ENCODE peak calls at places on chromosomes 5 and 9, in seven cellular contexts. F is K562, H is Panc1, X is HCT116, N is SK-N-SH, T is H1, P is HepG2. W is an unnamed sample.

GRCh38 chr9:112558476-112558875 is 71.8 kb downstream of the KIAA1958 start:
- DNase-seq in T (no peak), N (no peak), X (no peak), H (no peak), F (no peak), P (no peak), W (no peak)

GRCh38 chr9:108691614-108692013 is 164.2 kb downstream of the ACTL7B start:
- DNase-seq in F (no peak), X (peak), H (no peak), T (no peak), N (no peak), P (peak), W (no peak)

GRCh38 chr5:141941307-141941706 is 16.7 kb downstream of the PCDH12 start:
- DNase-seq in N (no peak), X (no peak), P (no peak), F (no peak), T (no peak), H (no peak), W (no peak)

GRCh38 chr9:136085815-136086212 is 9.3 kb downstream of the NACC2 start:
- DNase-seq in P (no peak), H (no peak), X (no peak), F (no peak), N (peak), T (no peak), W (no peak)

GRCh38 chr5:170757669-170758068 is 25.9 kb upstream of the GABRP start:
- DNase-seq in X (no peak), F (no peak), T (no peak), H (no peak), N (no peak), P (no peak), W (no peak)

GRCh38 chr5:123571927-123572326 is 60.0 kb downstream of the CSNK1G3 start:
- DNase-seq in X (no peak), N (no peak), T (no peak), H (no peak), F (no peak), P (no peak), W (no peak)

GRCh38 chr9:109286571-109286977 is 34.3 kb downstream of the EPB41L4B start:
- DNase-seq in P (no peak), X (no peak), F (no peak), N (no peak), H (peak), T (no peak), W (no peak)

GRCh38 chr5:93257616-93258015 is 323.4 kb downstream of the NR2F1-AS1 start:
- DNase-seq in T (no peak), F (no peak), H (no peak), P (no peak), X (peak), N (no peak), W (no peak)

GRCh38 chr9:36332006-36332405 is 68.1 kb downstream of the RNF38 start:
- DNase-seq in X (no peak), P (no peak), T (no peak), H (no peak), F (no peak), N (no peak), W (no peak)

GRCh38 chr9:93262537-93263310 is 78.8 kb downstream of the WNK2 start:
- DNase-seq in N (peak), T (no peak), X (no peak), F (peak), H (no peak), P (no peak), W (no peak)

GRCh38 chr5:171984748-171985419 is 21.6 kb downstream of the FBXW11 start:
- DNase-seq in T (no peak), H (peak), N (peak), F (no peak), X (no peak), P (no peak), W (no peak)

GRCh38 chr9:131811405-131811804 is 71.5 kb upstream of the RAPGEF1 start:
- DNase-seq in H (no peak), X (no peak), F (no peak), T (no peak), N (no peak), P (no peak), W (no peak)

GRCh38 chr5:82522912-82523311 is 244.8 kb upstream of the RPS23 start:
- DNase-seq in T (no peak), N (no peak), X (no peak), H (no peak), P (peak), F (no peak), W (no peak)

GRCh38 chr9:92642041-92642451 is 27.9 kb downstream of the IPPK start:
- DNase-seq in N (no peak), P (no peak), X (no peak), T (no peak), H (no peak), F (no peak), W (no peak)

GRCh38 chr9:72363908-72364678 is 915 bp downstream of the ZFAND5 start:
- DNase-seq in T (peak), P (peak), F (peak), N (peak), X (no peak), H (no peak), W (no peak)

GRCh38 chr5:126104951-126105350 is 318.3 kb upstream of the GRAMD2B start:
- DNase-seq in F (no peak), P (no peak), X (no peak), T (no peak), H (no peak), N (no peak), W (no peak)

GRCh38 chr5:14144586-14145355 is 1.6 kb downstream of the TRIO start:
- DNase-seq in H (no peak), N (peak), T (peak), P (no peak), F (peak), X (peak), W (peak)

GRCh38 chr5:134435525-134435924 is 23.8 kb upstream of the CDKN2AIPNL start:
- DNase-seq in N (no peak), X (peak), P (no peak), T (no peak), H (no peak), F (no peak), W (no peak)
- TF ChIP-seq SIN3A in N (no peak), X (no peak), P (no peak), T (no peak), H (no peak), F (no peak), W (no peak)

GRCh38 chr5:7395432-7396168 is at the start of gene ADCY2:
- DNase-seq in P (no peak), N (peak), X (no peak), F (no peak), H (no peak), T (peak), W (no peak)

GRCh38 chr5:7398596-7399260 is 2.8 kb downstream of the ADCY2 start:
- DNase-seq in N (no peak), T (no peak), X (no peak), H (no peak), F (no peak), P (no peak), W (no peak)

GRCh38 chr5:7397935-7398334 is 2.0 kb downstream of the ADCY2 start:
- DNase-seq in H (no peak), T (no peak), P (no peak), N (no peak), F (no peak), X (no peak), W (no peak)

GRCh38 chr5:7396169-7397004 is 449 bp downstream of the ADCY2 start:
- DNase-seq in X (no peak), T (no peak), P (no peak), F (no peak), N (peak), H (no peak), W (no peak)

DNA sequence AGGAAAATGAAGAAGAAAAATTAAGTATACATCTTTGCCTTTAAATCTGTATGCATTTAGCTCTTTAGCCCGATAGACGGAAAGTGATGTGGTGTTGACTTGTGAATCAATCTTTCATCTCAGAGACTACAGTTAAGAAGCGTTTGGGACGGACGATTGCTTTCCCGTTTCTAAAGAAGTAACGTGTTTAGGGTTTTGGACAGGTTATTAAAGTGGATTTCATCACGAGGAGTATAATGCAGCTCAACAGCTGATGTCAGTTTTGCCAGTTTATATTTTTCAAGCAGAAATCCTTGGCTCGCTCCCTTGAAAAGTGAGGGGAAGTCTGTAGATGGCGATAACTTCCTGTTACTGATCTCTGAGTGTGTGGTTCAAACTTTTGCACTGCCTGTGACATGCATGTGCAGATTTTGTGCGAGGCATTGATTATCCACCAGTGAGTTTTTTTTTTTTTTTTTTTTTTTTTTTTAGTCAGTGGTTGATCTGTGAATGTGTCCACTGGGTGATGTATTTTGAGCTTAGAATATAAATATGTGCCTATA is 1.1 kb downstream of the ADCY2 start:
- DNase-seq in F (no peak), N (no peak), H (no peak), X (no peak), T (no peak), P (no peak), W (no peak)
- TF ChIP-seq SIN3A in F (no peak), N (no peak), H (no peak), X (no peak), T (no peak), P (no peak), W (no peak)

DNA sequence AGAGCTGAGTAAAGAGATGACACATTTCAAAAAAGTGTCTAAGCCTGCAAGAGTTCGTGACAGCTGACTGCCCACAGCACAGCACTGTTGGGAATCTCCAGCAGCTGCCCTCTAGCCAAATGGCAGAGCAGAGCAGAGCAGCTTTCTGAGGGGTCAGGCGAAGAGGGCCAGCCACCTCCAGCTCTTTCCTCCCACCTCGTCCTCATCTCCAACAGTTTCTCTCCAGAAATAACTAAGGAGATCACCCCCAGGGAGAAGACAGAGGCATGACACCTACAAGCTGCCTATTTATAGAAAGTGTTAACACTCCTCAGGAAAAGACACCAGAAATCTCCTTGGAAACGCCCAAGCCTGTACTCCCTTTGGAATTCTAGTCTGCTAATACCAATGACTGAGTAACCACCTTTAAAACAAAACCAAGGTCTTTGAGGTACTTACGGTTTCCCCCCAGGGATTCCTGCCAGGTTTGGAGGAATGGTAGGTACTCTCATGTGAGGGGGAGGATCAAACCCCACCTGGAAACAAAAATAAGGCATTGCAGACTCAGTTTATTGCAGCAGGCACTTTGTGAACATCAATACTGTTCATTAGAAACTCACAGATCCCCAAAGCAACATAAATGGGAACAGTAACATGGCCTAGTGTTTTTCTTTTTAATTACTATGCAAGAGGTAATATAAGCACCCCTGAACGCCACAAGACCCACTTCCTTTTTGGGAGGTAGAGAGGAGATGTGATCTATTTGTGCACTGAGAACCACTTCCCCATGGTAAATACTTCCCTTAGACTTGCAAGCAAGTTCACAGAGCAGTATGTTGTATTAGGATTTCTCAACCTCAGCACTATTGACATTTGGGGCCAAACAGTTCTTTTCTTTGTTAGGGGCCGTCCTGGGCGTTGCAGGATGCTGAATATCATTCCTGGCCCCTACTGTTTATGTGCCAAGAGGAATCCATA is 79.3 kb downstream of the TLE1 start:
- DNase-seq in N (no peak), X (no peak), F (no peak), H (no peak), P (peak), T (no peak), W (no peak)
- TF ChIP-seq SIN3A in N (no peak), X (no peak), F (no peak), H (no peak), P (no peak), T (no peak), W (no peak)

DNA sequence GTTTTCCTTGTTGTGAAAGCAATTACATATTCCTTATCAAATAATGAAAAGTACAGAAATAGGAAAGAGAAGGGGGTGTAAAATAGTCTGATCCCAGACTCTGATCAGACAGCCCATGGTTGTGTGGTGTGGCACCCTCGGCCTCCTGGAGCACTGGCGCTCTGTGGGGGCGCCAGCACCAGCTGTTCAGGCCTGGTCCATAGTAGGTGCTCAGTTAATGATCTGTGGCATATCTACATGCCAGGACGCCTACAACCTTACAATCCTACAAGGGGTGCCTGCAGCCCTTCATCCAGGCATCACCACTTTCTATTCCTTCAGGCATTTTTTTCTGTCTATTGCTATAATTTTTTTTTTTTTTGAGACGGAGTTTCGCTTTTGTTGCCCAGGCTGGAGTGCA is 16.6 kb downstream of the MIGA2 start:
- DNase-seq in T (no peak), N (no peak), X (no peak), H (no peak), F (peak), P (no peak), W (no peak)
- TF ChIP-seq SIN3A in T (no peak), N (no peak), X (no peak), H (no peak), F (no peak), P (no peak), W (no peak)

DNA sequence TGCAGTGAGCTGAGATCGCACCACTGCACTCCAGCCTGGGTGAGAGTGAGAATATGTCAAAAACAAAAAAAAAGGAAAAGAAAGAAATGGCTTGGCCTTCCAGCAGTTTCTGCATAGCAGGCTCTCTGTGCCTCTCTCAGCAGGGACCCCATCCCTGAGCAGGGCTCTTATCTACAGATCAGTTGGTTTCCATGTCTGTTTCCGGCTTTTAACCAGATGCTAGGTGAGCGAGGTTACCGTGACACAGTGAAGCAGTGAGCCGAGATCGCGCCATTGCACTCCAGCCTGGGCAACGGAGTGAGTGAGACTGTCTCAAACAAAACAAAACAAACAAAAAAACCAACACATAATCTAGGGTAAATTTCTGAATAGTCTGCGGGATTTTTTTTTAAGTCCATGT is 51.4 kb downstream of the COL5A1 start:
- DNase-seq in F (no peak), H (no peak), N (peak), X (no peak), P (no peak), T (no peak), W (no peak)
- TF ChIP-seq SIN3A in F (no peak), H (no peak), N (no peak), X (no peak), P (no peak), T (no peak), W (no peak)

DNA sequence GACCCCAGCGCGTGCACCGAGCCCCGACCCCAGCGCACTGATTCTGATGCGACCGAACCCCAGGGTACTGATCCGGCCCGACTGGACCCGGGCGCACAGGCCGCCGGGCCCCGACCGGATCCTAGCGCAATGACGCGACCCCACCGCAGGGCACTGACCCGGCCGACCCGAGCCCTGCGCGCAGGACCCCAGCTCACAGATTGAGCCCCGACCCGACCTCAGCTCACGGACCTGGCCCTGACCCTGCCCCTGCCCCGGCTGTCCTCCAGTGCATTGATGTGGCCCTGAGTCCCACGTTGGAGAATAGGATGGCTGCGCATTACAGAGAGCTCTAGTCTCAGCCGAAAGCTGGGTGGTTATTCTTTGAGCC is 438 bp downstream of the TRIP13 start:
- DNase-seq in H (no peak), N (peak), X (no peak), T (no peak), P (no peak), F (no peak), W (no peak)
- TF ChIP-seq SIN3A in H (no peak), N (no peak), X (no peak), T (no peak), P (no peak), F (no peak), W (no peak)

DNA sequence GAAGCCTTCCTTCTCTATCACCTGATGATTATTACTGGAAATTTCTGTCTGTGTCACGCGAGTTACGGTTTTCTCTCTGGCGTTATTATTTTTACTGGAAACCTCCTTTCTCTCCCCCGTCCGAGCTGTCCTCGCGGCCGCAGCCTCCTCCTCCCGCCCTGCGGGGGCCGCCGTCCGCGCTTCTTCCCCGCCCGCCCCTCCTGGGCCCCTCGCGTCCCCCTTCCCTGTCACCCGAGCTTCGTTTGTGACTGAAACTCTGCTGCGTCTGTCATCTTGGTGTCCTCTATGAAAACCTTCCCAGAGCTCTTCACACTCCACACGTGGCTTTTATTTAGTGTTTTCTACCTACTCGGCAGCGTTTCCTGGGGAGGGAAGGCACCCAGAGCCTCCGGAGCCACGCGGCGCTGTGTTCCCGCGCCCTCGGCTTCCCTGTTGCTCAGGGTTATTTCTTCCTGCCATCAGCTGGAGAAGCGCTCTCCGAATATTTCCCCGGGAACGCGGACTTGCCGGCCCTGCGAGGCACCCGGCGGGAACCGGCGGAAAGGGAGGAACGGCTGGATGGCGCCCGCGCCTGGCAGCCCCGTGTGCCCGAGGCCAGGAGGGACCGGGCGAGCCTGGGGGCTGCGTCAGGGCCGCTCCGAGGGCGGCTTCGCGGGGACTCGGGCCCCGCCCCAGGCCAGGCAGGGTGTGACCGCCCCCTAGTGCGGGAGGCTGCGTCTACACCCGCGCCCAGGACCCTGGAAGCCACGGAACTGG is 33.9 kb downstream of the TRIP13 start:
- DNase-seq in N (peak), T (peak), F (peak), H (no peak), P (no peak), X (no peak), W (no peak)
- TF ChIP-seq SIN3A in N (no peak), T (no peak), F (no peak), H (no peak), P (no peak), X (no peak), W (no peak)